ENCODE peak calls at places on chromosomes 11 and 22, in six cellular contexts. N, U, C, O, B and W are unnamed samples. For H3K9me3, the result is how much of the 10 kb centered on the place peaks cover.

GRCh38 chr11:93017821-93018690 is 48.6 kb downstream of the MTNR1B start:
- DNase-seq in U (no peak), B (no peak), O (no peak), N (no peak), C (no peak), W (no peak)

GRCh38 chr11:115153731-115154354 is 350.4 kb downstream of the CADM1 start:
- DNase-seq in U (no peak), O (no peak), C (no peak), B (no peak), N (no peak), W (no peak)

GRCh38 chr11:93542753-93543246 is 391 bp downstream of the SMCO4 start:
- DNase-seq in O (peak), B (no peak), U (peak), C (no peak), N (peak), W (no peak)

GRCh38 chr11:88363566-88364169 is 26.1 kb upstream of the CTSC start:
- DNase-seq in O (peak), C (peak), B (no peak), N (no peak), U (no peak), W (no peak)

GRCh38 chr11:1761110-1761856 is 2.4 kb downstream of the CTSD start:
- DNase-seq in U (peak), N (no peak), C (no peak), B (no peak), O (no peak), W (no peak)

GRCh38 chr11:2464451-2465165 is 19.8 kb downstream of the KCNQ1 start:
- DNase-seq in U (no peak), N (no peak), O (no peak), C (no peak), B (no peak), W (no peak)

GRCh38 chr11:117583063-117583801 is 213.8 kb downstream of the DSCAML1 start:
- DNase-seq in C (no peak), U (no peak), B (no peak), O (no peak), N (peak), W (no peak)

GRCh38 chr11:680970-681369 is 14.1 kb downstream of the DEAF1 start:
- DNase-seq in B (no peak), O (no peak), C (no peak), N (no peak), U (no peak), W (no peak)

GRCh38 chr11:65501530-65502273 is 2.9 kb downstream of the MALAT1 start:
- DNase-seq in B (no peak), C (no peak), O (peak), U (no peak), N (no peak), W (no peak)

GRCh38 chr22:30202531-30203006 is 44.0 kb downstream of the LIF start:
- DNase-seq in O (no peak), B (no peak), C (peak), N (no peak), U (no peak), W (no peak)

GRCh38 chr11:124886476-124886875 is 11.2 kb downstream of the ROBO4 start:
- DNase-seq in U (peak), B (no peak), O (no peak), N (no peak), C (no peak), W (no peak)

GRCh38 chr22:19877626-19878339 is 23.1 kb upstream of the GNB1L start:
- DNase-seq in U (no peak), B (no peak), C (no peak), N (no peak), O (no peak), W (peak)

GRCh38 chr22:45709866-45710265 is 38.2 kb downstream of the ATXN10 start:
- DNase-seq in U (no peak), C (no peak), O (no peak), N (no peak), B (no peak), W (no peak)

GRCh38 chr11:134630896-134631295 is 218.9 kb upstream of the B3GAT1 start:
- DNase-seq in O (no peak), B (no peak), U (no peak), N (no peak), C (no peak), W (no peak)

GRCh38 chr11:67302571-67303131 is 679 bp upstream of the SSH3 start:
- DNase-seq in C (peak), B (no peak), N (no peak), O (no peak), U (peak), W (no peak)

GRCh38 chr11:36053901-36054300 is 110.0 kb downstream of the LDLRAD3 start:
- DNase-seq in B (no peak), O (no peak), C (no peak), U (no peak), N (no peak), W (no peak)

GRCh38 chr22:50304528-50305392 is 2.7 kb downstream of the PLXNB2 start:
- DNase-seq in O (no peak), U (no peak), B (no peak), N (no peak), C (peak), W (no peak)

GRCh38 chr11:85737738-85738137 is 51.7 kb upstream of the CCDC89 start:
- DNase-seq in C (peak), O (no peak), B (no peak), U (no peak), N (no peak), W (no peak)

GRCh38 chr11:31816467-31817053 is 5.4 kb upstream of the PAX6 start:
- DNase-seq in U (no peak), C (no peak), N (peak), B (no peak), O (no peak), W (no peak)

GRCh38 chr11:64894070-64894811 is 15.8 kb upstream of the EHD1 start:
- DNase-seq in U (peak), C (peak), B (peak), N (no peak), O (peak), W (peak)

GRCh38 chr22:49899530-49899929 is 18.7 kb downstream of the ALG12 start:
- DNase-seq in U (no peak), O (no peak), N (no peak), B (no peak), C (no peak), W (no peak)

DNA sequence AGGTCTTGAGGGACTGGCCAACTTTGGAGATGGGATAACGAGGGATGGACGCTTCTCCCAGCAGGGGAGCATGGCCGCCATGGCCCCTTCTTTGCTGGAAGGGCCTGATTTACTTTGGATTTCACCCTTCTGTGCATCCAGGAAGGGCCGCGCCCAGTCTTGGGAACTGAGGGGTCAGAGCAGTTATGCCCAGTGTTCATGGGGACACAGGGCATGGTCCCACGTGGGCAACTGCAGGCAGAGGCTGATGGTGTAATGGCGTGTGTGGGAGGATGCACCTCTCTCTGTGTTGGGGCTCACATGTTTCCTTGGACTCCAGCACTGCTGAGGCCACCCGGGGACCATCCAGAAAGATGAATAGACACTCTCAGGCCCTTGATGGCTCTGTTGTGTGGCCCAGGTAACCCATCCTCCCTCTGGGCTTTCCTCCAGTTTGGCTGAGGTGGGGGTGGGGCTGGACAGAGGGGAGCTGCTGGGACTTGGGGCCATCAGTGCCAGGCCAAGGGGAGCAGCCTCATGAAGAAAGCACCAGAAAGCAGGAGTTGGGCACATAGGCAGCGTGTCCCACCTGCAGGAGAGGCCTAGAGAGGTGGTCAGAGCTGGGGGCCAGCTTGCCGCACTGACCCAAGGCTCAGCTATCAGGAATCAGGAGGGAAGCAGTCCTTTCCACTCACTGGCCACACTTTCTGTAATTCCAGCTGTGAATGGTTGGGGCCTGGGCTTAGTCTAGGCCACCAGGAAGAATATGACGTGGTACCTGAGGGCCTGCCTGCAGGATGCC is 1033.9 kb downstream of the TBC1D22A start:
- DNase-seq in B (no peak), N (no peak), C (no peak), O (no peak), U (no peak), W (no peak)
- H3K9me3 ChIP-seq in B (under half), N (under half), C (under half), O (under half), U (under half), W (under half)

GRCh38 chr11:11996321-11997174 is 11.9 kb downstream of the DKK3 start:
- DNase-seq in C (no peak), U (no peak), O (no peak), N (no peak), B (no peak), W (no peak)

GRCh38 chr11:11993814-11994213 is 14.6 kb downstream of the DKK3 start:
- DNase-seq in U (no peak), B (no peak), C (peak), N (no peak), O (peak), W (no peak)

GRCh38 chr11:11998091-11998781 is 10.2 kb downstream of the DKK3 start:
- DNase-seq in B (no peak), C (no peak), N (no peak), O (peak), U (no peak), W (no peak)

GRCh38 chr11:11992813-11993212 is 15.6 kb downstream of the DKK3 start:
- DNase-seq in U (no peak), C (no peak), B (no peak), O (no peak), N (no peak), W (no peak)

DNA sequence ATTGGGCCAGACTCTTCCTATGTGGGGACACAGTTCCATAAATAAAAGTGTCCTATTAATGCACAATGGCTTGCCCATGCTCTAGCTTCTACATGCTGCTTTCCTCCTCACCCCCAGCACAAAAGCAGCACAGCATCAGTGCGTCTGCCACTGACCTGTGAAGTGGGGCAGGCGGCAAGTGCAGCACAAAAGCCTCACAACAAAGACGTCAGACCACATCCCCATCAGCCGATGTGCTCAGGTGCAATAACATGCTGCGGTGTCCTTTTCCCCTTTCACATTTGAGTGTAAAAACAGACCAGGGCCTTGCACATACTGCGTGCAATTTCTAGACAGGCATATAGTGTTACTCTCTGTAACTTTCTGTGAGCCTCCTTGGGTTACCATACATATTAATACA is 12.8 kb downstream of the DKK3 start:
- DNase-seq in N (no peak), U (no peak), B (no peak), O (no peak), C (no peak), W (no peak)
- H3K9me3 ChIP-seq in N (under half), U (under half), B (under half), O (under half), C (under half), W (under half)

GRCh38 chr22:36858966-36859365 is 1.8 kb upstream of the NCF4 start:
- DNase-seq in N (no peak), C (no peak), O (no peak), U (no peak), B (no peak), W (no peak)

GRCh38 chr22:36860821-36861659 is at the start of gene NCF4:
- DNase-seq in B (no peak), U (peak), C (peak), N (no peak), O (no peak), W (no peak)

GRCh38 chr22:36858156-36858555 is 2.6 kb upstream of the NCF4 start:
- DNase-seq in U (no peak), O (no peak), C (no peak), B (no peak), N (no peak), W (no peak)

GRCh38 chr22:36860438-36860820 is 377 bp upstream of the NCF4 start:
- DNase-seq in N (no peak), U (no peak), C (no peak), O (no peak), B (no peak), W (no peak)

DNA sequence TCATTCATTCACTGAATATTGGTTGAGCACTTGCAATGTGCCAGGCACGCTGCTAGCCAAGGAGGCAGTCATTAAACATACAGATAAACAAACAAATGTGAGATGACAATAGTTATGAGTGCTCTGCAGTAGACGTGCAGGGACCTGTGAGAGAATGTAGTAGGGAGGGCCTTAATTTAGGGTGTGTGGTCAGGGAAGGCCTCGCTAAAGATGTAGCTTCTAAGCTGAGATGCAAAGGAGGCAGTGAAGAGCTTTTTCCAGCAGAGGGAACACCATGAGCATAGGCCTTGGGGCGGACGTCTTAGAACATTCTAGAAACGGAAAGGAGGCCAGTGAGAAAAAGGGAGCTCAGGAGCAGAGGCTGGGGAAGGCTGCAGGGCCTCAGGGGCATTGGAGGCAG is 789 bp upstream of the NCF4 start:
- DNase-seq in C (no peak), N (no peak), O (no peak), B (no peak), U (no peak), W (no peak)
- H3K9me3 ChIP-seq in C (under half), N (under half), O (under half), B (under half), U (under half), W (under half)

DNA sequence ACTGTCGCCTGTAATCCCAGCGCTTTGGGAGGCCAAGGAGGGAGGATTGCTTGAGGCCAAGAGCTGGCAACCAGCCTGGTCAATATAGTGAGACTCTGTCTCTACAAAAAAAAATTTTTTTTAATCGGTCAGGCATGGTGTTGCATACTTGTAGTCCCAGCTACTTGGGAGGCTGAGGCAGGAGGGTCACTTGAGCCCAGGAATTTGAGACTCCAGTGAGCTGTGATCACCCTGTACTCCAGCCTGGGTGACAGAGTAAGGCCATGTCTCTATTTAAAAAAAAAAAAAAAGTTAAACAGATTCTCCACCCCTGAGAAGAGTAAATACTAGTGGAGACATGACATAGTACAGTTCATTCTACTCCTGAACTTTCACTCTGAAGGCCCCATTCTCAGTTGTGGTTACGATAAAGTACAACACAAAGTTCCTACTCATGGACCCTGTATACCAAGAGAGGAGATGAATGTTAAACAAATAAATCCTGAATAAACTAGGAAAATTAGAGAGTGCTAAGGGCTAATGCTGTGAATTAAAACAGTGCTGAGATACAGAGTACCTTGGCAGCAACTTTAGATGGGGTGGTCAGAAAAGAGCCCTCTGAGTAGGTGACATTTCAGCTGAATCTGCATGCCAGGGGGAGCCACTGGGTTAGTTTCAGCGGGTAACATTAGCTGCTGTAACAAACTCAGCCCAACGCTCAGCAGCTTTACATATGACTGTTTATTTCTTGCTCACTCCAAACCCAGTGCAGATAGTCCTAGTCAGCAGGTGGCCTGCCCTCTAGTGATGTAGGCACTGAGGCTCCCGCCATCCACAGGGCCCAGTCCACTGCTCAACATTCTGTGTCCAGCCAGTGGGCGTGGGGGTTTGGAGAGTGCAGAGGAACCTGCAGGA is 75.1 kb downstream of the DBX1 start:
- DNase-seq in U (no peak), N (no peak), C (no peak), B (no peak), O (no peak), W (no peak)
- H3K9me3 ChIP-seq in U (under half), N (under half), C (under half), B (under half), O (under half), W (under half)

GRCh38 chr11:101661559-101661958 is 77.8 kb upstream of the TRPC6 start:
- DNase-seq in N (no peak), C (no peak), B (no peak), O (no peak), U (no peak), W (no peak)
- H3K9me3 ChIP-seq in N (under half), C (under half), B (under half), O (under half), U (under half), W (under half)

DNA sequence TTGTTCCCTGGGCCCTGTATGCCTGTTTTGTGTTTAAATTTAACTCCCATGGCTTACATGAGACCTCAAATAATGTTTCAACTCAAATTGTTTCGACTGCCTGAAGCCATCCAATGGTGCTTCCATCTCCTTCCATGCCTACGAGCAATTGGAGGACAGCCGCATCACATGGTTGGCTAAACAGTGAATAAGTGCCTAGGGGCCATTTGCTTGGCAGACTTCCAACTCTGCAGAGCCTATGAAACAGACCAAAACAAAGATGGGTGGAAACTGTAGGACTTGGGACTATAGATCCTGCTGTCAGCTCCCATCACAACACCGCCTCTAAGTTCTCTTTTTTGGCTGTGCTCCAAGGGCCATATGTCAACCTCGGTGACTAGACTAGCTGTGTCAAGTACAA is 84.1 kb downstream of the PARVA start:
- DNase-seq in N (no peak), B (no peak), O (no peak), C (no peak), U (no peak), W (no peak)
- H3K9me3 ChIP-seq in N (under half), B (under half), O (under half), C (under half), U (under half), W (under half)